ENCODE peak calls at places on chromosome 1, in four cellular contexts. V is astrocyte, Y is pancreas, I is upper lobe of right lung. Q is an unnamed sample. For H3K36me3, the result is how much of the 10 kb centered on the place peaks cover.

GRCh38 chr1:83931658-83932253 is 67.2 kb downstream of the TTLL7 start:
- DNase-seq in V (peak), Y (no peak), I (no peak), Q (no peak)

GRCh38 chr1:214402583-214403216 is 121.7 kb downstream of the SMYD2 start:
- DNase-seq in V (no peak), Y (no peak), I (no peak), Q (no peak)

GRCh38 chr1:52532247-52532646 is 20.6 kb downstream of the TUT4 start:
- DNase-seq in V (no peak), Y (no peak), I (no peak), Q (no peak)

GRCh38 chr1:14755518-14756252 is 157.2 kb downstream of the KAZN start:
- DNase-seq in V (no peak), Y (no peak), I (no peak), Q (no peak)

GRCh38 chr1:115833806-115834205 is 7.1 kb downstream of the NHLH2 start:
- DNase-seq in V (no peak), Y (no peak), I (no peak), Q (no peak)

GRCh38 chr1:214208525-214208924 is 72.4 kb upstream of the SMYD2 start:
- DNase-seq in V (no peak), Y (no peak), I (no peak), Q (no peak)

GRCh38 chr1:31239653-31240241 is at the start of gene NKAIN1:
- DNase-seq in V (peak), Y (peak), I (peak), Q (no peak)

GRCh38 chr1:113976609-113977278 is 2.5 kb upstream of the OLFML3 start:
- DNase-seq in V (peak), Y (no peak), I (no peak), Q (no peak)

GRCh38 chr1:30538906-30539855 is 184.2 kb downstream of the MATN1 start:
- DNase-seq in V (no peak), Y (no peak), I (no peak), Q (no peak)

GRCh38 chr1:7302873-7303272 is 468.2 kb upstream of the VAMP3 start:
- DNase-seq in V (no peak), Y (no peak), I (no peak), Q (no peak)

GRCh38 chr1:85484716-85485115 is 19.8 kb upstream of the DDAH1 start:
- DNase-seq in V (no peak), Y (no peak), I (no peak), Q (no peak)

GRCh38 chr1:154386643-154387352 is 18.3 kb upstream of the IL6R start:
- DNase-seq in V (no peak), Y (no peak), I (peak), Q (no peak)

GRCh38 chr1:190429932-190430331 is 47.7 kb downstream of the BRINP3 start:
- DNase-seq in V (no peak), Y (no peak), I (no peak), Q (no peak)

GRCh38 chr1:107795994-107796393 is 169.0 kb downstream of the VAV3 start:
- DNase-seq in V (no peak), Y (no peak), I (no peak), Q (no peak)

GRCh38 chr1:15207031-15207828 is 39.8 kb upstream of the FHAD1 start:
- DNase-seq in V (no peak), Y (no peak), I (peak), Q (no peak)

GRCh38 chr1:223717695-223718363 is 5.5 kb downstream of the CAPN2 start:
- DNase-seq in V (no peak), Y (no peak), I (no peak), Q (no peak)

GRCh38 chr1:76864383-76864782 is 2.9 kb upstream of the ST6GALNAC5 start:
- DNase-seq in V (peak), Y (no peak), I (no peak), Q (no peak)

GRCh38 chr1:41767534-41767933 is 151.2 kb downstream of the HIVEP3 start:
- DNase-seq in V (no peak), Y (no peak), I (no peak), Q (peak)

GRCh38 chr1:170893655-170894297 is 41.6 kb upstream of the MROH9 start:
- DNase-seq in V (no peak), Y (no peak), I (no peak), Q (no peak)

GRCh38 chr1:76595024-76595423 is 272.3 kb upstream of the ST6GALNAC5 start:
- DNase-seq in V (no peak), Y (no peak), I (no peak), Q (no peak)

GRCh38 chr1:232958067-232958466 is 7.7 kb downstream of the NTPCR start:
- DNase-seq in V (no peak), Y (no peak), I (no peak), Q (no peak)

GRCh38 chr1:201870397-201870796 is 18.3 kb upstream of the SHISA4 start:
- DNase-seq in V (peak), Y (no peak), I (no peak), Q (no peak)

DNA sequence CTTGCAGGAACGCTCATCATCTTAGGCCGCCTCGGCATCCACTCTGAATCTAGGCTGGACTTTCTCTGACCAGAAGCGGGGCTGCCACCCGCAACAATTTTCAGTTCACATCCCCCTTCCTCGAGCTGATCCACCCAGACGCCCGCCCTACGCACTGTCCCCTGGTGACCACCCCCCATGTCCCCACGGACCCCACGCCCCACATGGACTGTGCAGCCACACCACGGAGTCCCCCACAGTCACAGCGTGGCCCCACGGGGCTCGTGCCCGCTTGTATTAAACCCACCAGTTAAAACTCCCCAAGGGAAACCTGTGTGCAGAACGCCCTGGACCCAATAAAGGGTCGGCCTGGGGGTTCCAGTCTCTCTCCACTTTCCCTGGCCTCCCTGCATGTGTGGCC is 13.0 kb upstream of the C1QTNF12 start:
- DNase-seq in V (no peak), Y (no peak), I (no peak), Q (no peak)
- H3K36me3 ChIP-seq in V (under half), Y (under half), I (half or more), Q (under half)

GRCh38 chr1:182029002-182029378 is 32.5 kb downstream of the ZNF648 start:
- DNase-seq in V (no peak), Y (no peak), I (no peak), Q (no peak)
- H3K27ac ChIP-seq in V (no peak), Y (peak), I (peak), Q (peak)

GRCh38 chr1:206932271-206932670 is 10.5 kb upstream of the FCMR start:
- DNase-seq in V (no peak), Y (no peak), I (no peak), Q (no peak)

GRCh38 chr1:206931709-206932108 is 10.0 kb upstream of the FCMR start:
- DNase-seq in V (no peak), Y (no peak), I (no peak), Q (no peak)

GRCh38 chr1:206930210-206930798 is 8.6 kb upstream of the FCMR start:
- DNase-seq in V (no peak), Y (no peak), I (no peak), Q (no peak)

GRCh38 chr1:206935491-206936067 is 10.7 kb downstream of the PIGR start:
- DNase-seq in V (no peak), Y (peak), I (peak), Q (no peak)

DNA sequence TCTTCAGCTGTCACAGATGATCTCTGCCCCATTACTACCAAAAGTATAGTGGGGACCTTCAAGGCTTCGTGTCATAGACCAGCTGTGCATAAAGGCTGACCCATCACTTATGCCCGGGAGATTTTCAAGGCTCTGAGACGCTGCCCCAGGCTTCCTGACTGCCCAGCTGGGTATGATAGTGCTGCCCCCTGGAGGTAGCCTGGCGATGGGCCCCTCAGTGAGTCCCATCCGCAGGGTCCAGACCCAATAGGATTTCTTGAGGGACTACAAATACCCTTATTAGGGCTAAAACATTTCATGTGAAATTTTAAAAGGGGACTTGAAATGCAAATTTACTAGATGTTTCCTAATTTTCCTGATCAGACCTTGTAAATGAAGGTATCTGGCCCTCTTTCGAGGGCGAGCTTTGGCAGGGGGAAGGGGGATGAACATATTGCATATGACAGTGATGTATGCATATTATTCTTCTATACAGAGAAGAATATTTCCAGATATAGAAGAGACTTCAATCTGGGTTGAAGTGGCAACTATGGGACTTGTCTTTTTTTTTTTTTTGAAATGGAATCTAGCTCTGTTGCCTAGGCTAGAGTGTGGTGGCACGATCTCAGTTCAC is 11.7 kb upstream of the FCMR start:
- DNase-seq in V (no peak), Y (peak), I (peak), Q (no peak)
- TF ChIP-seq CTCF in V (peak), Y (peak), I (peak), Q (no peak)

GRCh38 chr1:93056649-93057048 is 22.4 kb upstream of the MTF2 start:
- DNase-seq in V (no peak), Y (no peak), I (no peak), Q (no peak)
- H3K36me3 ChIP-seq in V (under half), Y (under half), I (under half), Q (under half)

DNA sequence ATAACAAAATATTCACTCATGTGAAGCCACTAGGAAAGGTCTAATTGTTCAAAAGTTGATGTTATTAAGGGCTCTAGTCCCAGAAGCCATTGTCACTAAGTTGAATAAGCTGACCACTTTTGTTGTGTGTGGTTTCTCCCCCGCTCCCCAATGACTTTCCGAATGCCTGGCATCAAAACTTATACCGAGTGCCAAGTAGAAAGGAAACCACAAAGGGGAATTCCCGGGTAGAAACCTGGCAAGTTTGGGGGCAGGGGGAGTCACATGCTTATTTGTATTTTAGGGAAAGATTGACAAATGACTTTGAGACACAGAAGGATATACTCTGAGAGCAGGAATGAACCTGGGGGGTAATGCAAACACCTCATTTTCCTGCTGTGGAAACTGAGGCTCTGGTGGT is 154.1 kb downstream of the TGFBR3 start:
- DNase-seq in V (peak), Y (no peak), I (no peak), Q (peak)
- H3K27ac ChIP-seq in V (peak), Y (peak), I (no peak), Q (peak)

DNA sequence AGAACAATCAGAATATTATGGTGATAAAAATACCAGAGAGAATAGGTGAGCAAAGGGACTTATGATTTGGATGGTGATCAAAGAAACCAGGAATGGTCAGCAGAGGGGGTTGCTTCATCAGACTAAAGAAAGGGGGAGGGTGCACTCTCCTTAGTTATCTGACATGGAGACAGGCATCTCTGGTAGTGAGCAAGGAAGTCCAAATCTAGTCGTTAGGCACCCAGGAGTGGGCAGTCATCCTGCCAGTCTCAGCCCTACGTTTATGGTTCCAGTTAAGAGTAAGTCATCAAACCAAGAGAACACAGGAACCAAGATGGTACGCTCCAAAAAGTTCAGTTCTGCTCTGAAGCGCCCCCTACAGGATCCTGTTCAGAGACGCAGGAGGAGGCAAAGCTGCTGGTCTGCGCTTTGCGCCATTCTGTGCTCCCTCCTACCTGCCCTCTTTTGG is 28.6 kb downstream of the EBNA1BP2 start:
- DNase-seq in V (no peak), Y (no peak), I (no peak), Q (no peak)
- TF ChIP-seq CTCF in V (peak), Y (no peak), I (peak), Q (no peak)

DNA sequence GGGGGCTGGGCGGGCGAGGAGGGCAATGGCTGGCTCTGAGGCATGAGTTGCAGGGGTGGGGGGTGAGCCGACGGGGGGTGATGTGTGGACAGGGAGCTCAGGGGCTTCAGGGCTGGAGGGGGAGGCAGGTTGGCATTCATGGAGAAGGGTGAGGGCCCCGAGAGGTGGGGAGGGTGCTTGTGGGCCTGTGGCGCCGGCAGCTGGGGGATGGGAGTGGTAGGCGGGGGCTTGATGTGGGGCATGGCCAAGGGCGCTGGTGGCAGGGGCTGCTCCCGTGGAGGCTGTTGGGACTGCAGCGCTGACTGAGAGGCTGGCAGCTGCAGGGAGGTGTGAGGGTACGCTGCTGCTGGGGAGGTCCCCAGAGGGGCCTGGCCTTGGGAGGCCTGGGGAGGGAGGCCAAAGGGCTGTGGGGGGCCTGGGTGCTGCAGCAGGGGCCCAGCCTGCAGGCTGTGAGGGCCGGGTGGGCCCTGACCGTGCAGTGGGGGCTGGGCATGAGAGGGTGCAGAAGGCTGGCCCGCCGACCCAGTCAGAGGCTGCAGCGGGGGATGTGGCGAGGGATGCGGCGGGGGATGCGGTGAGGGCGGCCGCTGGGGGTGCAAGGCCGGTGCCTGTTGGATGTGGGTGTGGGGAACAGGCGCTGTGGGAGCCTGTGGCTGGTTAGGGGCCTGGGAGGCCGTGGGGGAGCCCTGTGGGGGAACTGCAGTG is 42.7 kb downstream of the SLC45A1 start:
- DNase-seq in V (no peak), Y (no peak), I (no peak), Q (no peak)
- H3K36me3 ChIP-seq in V (under half), Y (under half), I (half or more), Q (under half)

DNA sequence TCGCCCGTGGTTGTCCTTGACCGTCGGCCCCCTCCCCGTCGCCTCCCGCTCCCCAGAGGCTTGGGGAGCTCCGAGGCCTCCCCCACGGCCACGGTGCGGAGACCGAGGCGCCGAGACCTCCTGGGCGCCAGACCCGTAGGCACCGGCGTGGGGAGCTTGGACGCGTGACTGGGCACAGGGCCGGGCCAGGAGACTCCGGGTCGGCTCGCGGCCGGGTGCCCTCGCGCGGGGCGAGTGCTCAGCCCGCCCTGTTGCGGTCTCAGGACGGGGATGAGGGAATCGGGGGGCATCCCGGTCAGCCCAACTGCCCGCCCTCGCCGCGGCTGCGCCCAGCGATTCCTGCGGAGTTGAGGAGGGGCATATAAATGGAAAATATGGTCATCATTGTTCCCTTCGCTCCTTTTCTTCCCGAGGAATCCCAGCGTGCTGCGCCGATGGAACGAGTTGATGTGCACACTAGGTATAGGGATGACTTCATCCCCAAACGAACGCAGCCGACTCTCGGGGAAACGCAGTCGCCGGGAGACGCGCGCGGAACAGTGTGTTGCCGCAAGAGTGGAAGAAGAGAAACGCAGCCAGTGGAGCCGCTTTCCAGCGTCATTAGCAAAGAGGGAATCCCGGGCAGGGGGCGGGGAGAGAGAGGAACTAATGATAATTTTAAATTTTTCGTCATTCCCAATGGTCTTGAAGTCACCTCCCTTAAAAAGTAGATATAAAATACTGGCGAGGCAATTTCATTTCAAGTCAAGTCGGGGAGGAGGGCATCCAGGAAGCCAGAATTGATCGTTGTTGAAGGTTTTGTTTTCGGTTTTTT is 747 bp upstream of the ENAH start:
- DNase-seq in V (peak), Y (peak), I (peak), Q (peak)
- H3K27ac ChIP-seq in V (peak), Y (peak), I (peak), Q (peak)

Q was measured in breast epithelium.